ENCODE peak calls at places on chromosome 13, in six cellular contexts. R is heart left ventricle, L is ovary, Y is aorta, P is psoas muscle, Z is BE2C. B is an unnamed sample. For H3K4me1, the result is how much of the 10 kb centered on the place peaks cover.

GRCh38 chr13:43285891-43286602 is 262.7 kb downstream of the DNAJC15 start:
- DNase-seq in L (no peak), Z (peak), Y (no peak), P (no peak), R (no peak), B (no peak)

GRCh38 chr13:74134777-74135305 is 637 bp upstream of the KLF12 start:
- DNase-seq in Y (peak), R (peak), Z (peak), P (peak), L (peak), B (peak)

GRCh38 chr13:27578121-27579030 is 42.0 kb downstream of the LNX2 start:
- DNase-seq in R (no peak), Y (no peak), Z (no peak), P (no peak), L (no peak), B (no peak)

GRCh38 chr13:85441364-85441763 is 357.9 kb downstream of the SLITRK6 start:
- DNase-seq in R (no peak), L (no peak), Y (no peak), Z (no peak), P (no peak), B (no peak)

GRCh38 chr13:86591862-86592261 is 792.6 kb upstream of the SLITRK6 start:
- DNase-seq in P (no peak), Z (no peak), Y (no peak), R (no peak), L (no peak), B (no peak)

GRCh38 chr13:36778083-36778671 is 40.8 kb upstream of the RFXAP start:
- DNase-seq in Y (no peak), L (no peak), R (no peak), Z (no peak), P (no peak), B (no peak)

GRCh38 chr13:27793377-27794074 is 1.2 kb downstream of the GSX1 start:
- DNase-seq in R (no peak), L (no peak), Y (no peak), Z (no peak), P (no peak), B (no peak)

GRCh38 chr13:109547942-109548860 is 238.2 kb downstream of the IRS2 start:
- DNase-seq in P (no peak), R (no peak), Z (no peak), L (no peak), Y (no peak), B (no peak)

GRCh38 chr13:39462456-39462855 is 140.5 kb downstream of the LHFPL6 start:
- DNase-seq in L (no peak), Z (no peak), P (no peak), R (no peak), Y (no peak), B (no peak)

GRCh38 chr13:85847012-85847411 is 47.8 kb upstream of the SLITRK6 start:
- DNase-seq in R (no peak), Y (no peak), Z (no peak), P (no peak), L (no peak), B (no peak)

GRCh38 chr13:111145071-111145470 is 30.0 kb downstream of the ARHGEF7 start:
- DNase-seq in Y (no peak), Z (no peak), P (no peak), R (no peak), L (no peak), B (no peak)

GRCh38 chr13:101447852-101448251 is 4.6 kb upstream of the ITGBL1 start:
- DNase-seq in L (no peak), Y (no peak), Z (no peak), P (no peak), R (no peak), B (no peak)

GRCh38 chr13:33441015-33441414 is 155.5 kb upstream of the STARD13 start:
- DNase-seq in R (no peak), Y (no peak), P (no peak), Z (peak), L (no peak), B (no peak)

GRCh38 chr13:45432737-45433380 is 14.7 kb upstream of the SLC25A30 start:
- DNase-seq in L (no peak), Z (no peak), Y (no peak), R (no peak), P (no peak), B (no peak)
- H3K4me1 ChIP-seq in L (under half), Z (under half), Y (under half), R (under half), P (under half), B (under half)

DNA sequence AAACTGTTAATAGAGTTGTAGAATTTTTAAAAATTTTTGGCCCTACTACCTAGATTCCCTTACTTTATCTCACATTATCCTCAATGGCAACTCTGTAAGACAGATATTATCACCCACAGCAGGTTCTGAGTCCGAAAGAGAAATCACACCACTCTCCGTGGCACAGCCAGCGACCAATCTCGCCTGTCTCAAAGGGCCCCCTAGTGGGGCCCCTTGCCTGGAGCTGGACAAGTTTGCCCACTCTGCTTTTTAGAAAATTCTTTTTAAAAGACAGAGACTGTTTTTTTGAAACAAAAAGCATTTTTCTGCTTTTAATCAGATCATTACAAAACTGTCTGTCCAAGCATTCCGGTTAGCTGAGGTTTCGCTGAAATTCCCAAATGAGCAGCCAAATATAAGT is 21.7 kb downstream of the PHF11 start:
- DNase-seq in R (no peak), P (no peak), L (no peak), Z (peak), Y (no peak), B (no peak)
- H3K4me3 ChIP-seq in R (no peak), P (no peak), L (no peak), Z (no peak), Y (no peak), B (no peak)

GRCh38 chr13:40975441-40975840 is 43.7 kb downstream of the ELF1 start:
- DNase-seq in R (no peak), Y (no peak), Z (no peak), P (no peak), L (no peak), B (no peak)
- H3K4me1 ChIP-seq in R (half or more), Y (under half), Z (under half), P (half or more), L (under half), B (half or more)

DNA sequence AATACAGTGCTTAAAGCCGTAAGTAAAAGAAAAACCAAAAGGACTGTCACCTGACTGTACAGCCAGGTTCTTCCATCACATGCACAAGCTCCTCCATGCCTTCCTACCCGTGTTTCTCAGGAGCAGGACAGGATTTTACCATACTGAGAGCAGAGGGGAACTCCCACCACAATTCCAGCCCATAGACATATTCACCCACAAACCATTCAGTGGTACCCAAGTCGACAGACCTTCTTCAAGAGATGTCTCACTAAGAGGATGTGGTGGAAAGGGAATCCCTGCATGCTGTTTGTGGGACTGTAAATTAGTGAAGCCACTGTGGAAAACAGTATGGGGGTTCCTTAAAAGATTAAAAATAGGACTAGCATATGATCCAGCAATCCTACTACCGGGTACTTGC is 66.9 kb upstream of the DOCK9 start:
- DNase-seq in Z (no peak), Y (no peak), P (no peak), L (no peak), R (no peak), B (no peak)
- H3K4me3 ChIP-seq in Z (no peak), Y (no peak), P (no peak), L (no peak), R (no peak), B (no peak)

GRCh38 chr13:41006296-41006695 is 12.8 kb downstream of the ELF1 start:
- DNase-seq in Z (no peak), Y (no peak), P (no peak), R (no peak), L (no peak), B (no peak)

GRCh38 chr13:41005709-41006108 is 13.4 kb downstream of the ELF1 start:
- DNase-seq in L (no peak), P (no peak), R (no peak), Z (no peak), Y (no peak), B (no peak)

GRCh38 chr13:41007359-41008118 is 11.6 kb downstream of the ELF1 start:
- DNase-seq in L (no peak), R (no peak), Z (no peak), Y (no peak), P (no peak), B (no peak)

GRCh38 chr13:41006951-41007350 is 12.2 kb downstream of the ELF1 start:
- DNase-seq in P (no peak), R (no peak), Z (no peak), L (no peak), Y (no peak), B (no peak)

GRCh38 chr13:41008349-41008980 is 10.7 kb downstream of the ELF1 start:
- DNase-seq in Y (no peak), Z (no peak), L (no peak), R (no peak), P (no peak), B (peak)
- H3K4me1 ChIP-seq in Y (under half), Z (under half), L (under half), R (under half), P (under half), B (half or more)

GRCh38 chr13:71524245-71525002 is 342.6 kb downstream of the DACH1 start:
- DNase-seq in Z (peak), L (no peak), R (no peak), P (no peak), Y (no peak), B (no peak)
- H3K4me3 ChIP-seq in Z (peak), L (no peak), R (no peak), P (peak), Y (no peak), B (no peak)

DNA sequence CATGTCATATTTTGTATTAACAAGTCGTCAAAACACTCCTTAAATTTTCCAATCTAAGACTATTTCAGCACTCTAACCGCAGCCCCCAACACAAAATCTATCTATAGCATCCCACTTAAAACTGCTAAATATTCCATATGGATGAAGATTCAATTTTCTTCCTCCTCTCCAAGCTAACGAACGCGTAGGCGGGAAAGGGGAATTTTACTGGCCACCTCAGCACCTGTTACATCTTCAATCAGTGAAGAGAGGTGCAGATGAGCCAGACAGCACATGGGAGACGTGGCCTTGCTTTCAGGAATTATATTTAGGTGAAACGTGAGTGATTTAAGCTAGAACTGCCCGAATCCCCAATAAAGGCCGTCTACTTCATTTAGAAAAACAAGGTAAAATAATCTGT is 1.1 kb downstream of the RBM26 start:
- DNase-seq in L (no peak), P (no peak), Z (no peak), R (no peak), Y (no peak), B (no peak)
- H3K4me1 ChIP-seq in L (under half), P (half or more), Z (under half), R (half or more), Y (under half), B (half or more)

GRCh38 chr13:80341771-80342271 is 895 bp upstream of the SPRY2 start:
- DNase-seq in Z (peak), Y (peak), R (peak), L (peak), P (peak), B (no peak)
- H3K4me3 ChIP-seq in Z (peak), Y (peak), R (peak), L (peak), P (peak), B (no peak)

GRCh38 chr13:30738526-30738925 is 3.2 kb downstream of the ALOX5AP start:
- DNase-seq in Y (no peak), L (no peak), R (no peak), P (no peak), Z (no peak), B (no peak)
- H3K4me1 ChIP-seq in Y (under half), L (under half), R (under half), P (under half), Z (under half), B (half or more)

B was measured in CD4-positive, CD25-positive, alpha-beta regulatory T cell.